ENCODE peak calls at places on chromosomes 12 and 14, in five cellular contexts. R is GM23338; U is naive thymus-derived CD4-positive, alpha-beta T cell; X is heart right ventricle; J is sigmoid colon. H is an unnamed sample. For H3K36me3, the result is how much of the 10 kb centered on the place peaks cover.

GRCh38 chr12:80016684-80017083 is 81.8 kb upstream of the PPP1R12A start:
- DNase-seq in R (no peak), U (no peak), X (no peak), J (no peak), H (no peak)

GRCh38 chr12:92056290-92056689 is 89.4 kb downstream of the BTG1 start:
- DNase-seq in R (no peak), U (no peak), X (no peak), J (no peak), H (no peak)

GRCh38 chr12:53939141-53940108 is 794 bp downstream of the HOXC13 start:
- DNase-seq in R (peak), U (no peak), X (no peak), J (no peak), H (peak)

GRCh38 chr14:103510311-103511021 is 12.2 kb downstream of the CKB start:
- DNase-seq in R (peak), U (no peak), X (no peak), J (peak), H (peak)

GRCh38 chr12:10220398-10221077 is 7.9 kb downstream of the GABARAPL1 start:
- DNase-seq in R (no peak), U (no peak), X (peak), J (peak), H (no peak)

GRCh38 chr14:38608244-38608643 is 352.4 kb upstream of the CLEC14A start:
- DNase-seq in R (no peak), U (no peak), X (no peak), J (no peak), H (no peak)

GRCh38 chr12:117182866-117183265 is 7.4 kb downstream of the FBXO21 start:
- DNase-seq in R (no peak), U (no peak), X (no peak), J (no peak), H (no peak)

GRCh38 chr12:16530268-16530865 is 75.6 kb downstream of the LMO3 start:
- DNase-seq in R (no peak), U (no peak), X (no peak), J (no peak), H (no peak)

GRCh38 chr14:100825691-100826331 is at the start of gene MEG3:
- DNase-seq in R (no peak), U (no peak), X (peak), J (peak), H (no peak)

GRCh38 chr12:13135336-13136178 is 32.1 kb upstream of the GSG1 start:
- DNase-seq in R (peak), U (no peak), X (no peak), J (no peak), H (peak)

GRCh38 chr14:33918256-33918655 is 32.6 kb downstream of the EGLN3 start:
- DNase-seq in R (no peak), U (no peak), X (no peak), J (no peak), H (no peak)

GRCh38 chr12:70670948-70671347 is 33.7 kb upstream of the PTPRB start:
- DNase-seq in R (no peak), U (no peak), X (no peak), J (no peak), H (no peak)

GRCh38 chr12:1691123-1692007 is 495 bp downstream of the ADIPOR2 start:
- DNase-seq in R (peak), U (peak), X (no peak), J (peak), H (peak)

GRCh38 chr12:15180325-15180724 is 40.9 kb downstream of the RERG start:
- DNase-seq in R (no peak), U (no peak), X (no peak), J (no peak), H (no peak)

GRCh38 chr14:105328678-105329390 is 14.3 kb downstream of the PACS2 start:
- DNase-seq in R (no peak), U (no peak), X (no peak), J (no peak), H (peak)

GRCh38 chr14:93984070-93984469 is 7.7 kb upstream of the ASB2 start:
- DNase-seq in R (peak), U (no peak), X (no peak), J (no peak), H (peak)

GRCh38 chr14:80988742-80989429 is 33.5 kb downstream of the TSHR start:
- DNase-seq in R (no peak), U (no peak), X (no peak), J (no peak), H (no peak)

GRCh38 chr12:88037770-88038169 is 8.6 kb upstream of the C12orf50 start:
- DNase-seq in R (no peak), U (no peak), X (no peak), J (no peak), H (no peak)

GRCh38 chr12:10849425-10849878 is at the start of gene PRR4:
- DNase-seq in R (no peak), U (no peak), X (no peak), J (no peak), H (no peak)

GRCh38 chr12:75526655-75527511 is 15.5 kb upstream of the KRR1 start:
- DNase-seq in R (peak), U (no peak), X (no peak), J (peak), H (peak)

GRCh38 chr12:124496584-124496983 is 70.8 kb downstream of the NCOR2 start:
- DNase-seq in R (no peak), U (no peak), X (no peak), J (no peak), H (peak)

GRCh38 chr14:50339178-50339804 is 27.2 kb downstream of the DMAC2L start:
- DNase-seq in R (no peak), U (no peak), X (no peak), J (no peak), H (no peak)

GRCh38 chr12:10722502-10722904 is 620 bp downstream of the YBX3 start:
- DNase-seq in R (no peak), U (no peak), X (peak), J (peak), H (peak)

GRCh38 chr12:94761559-94761958 is 111.2 kb upstream of the TMCC3 start:
- DNase-seq in R (no peak), U (no peak), X (no peak), J (no peak), H (no peak)

GRCh38 chr14:52067873-52068740 is 752 bp downstream of the NID2 start:
- DNase-seq in R (peak), U (no peak), X (peak), J (peak), H (peak)

GRCh38 chr14:101090976-101091375 is 187.5 kb upstream of the RTL1 start:
- DNase-seq in R (no peak), U (no peak), X (no peak), J (no peak), H (no peak)

GRCh38 chr12:87518508-87518907 is 510.7 kb downstream of the C12orf50 start:
- DNase-seq in R (no peak), U (no peak), X (no peak), J (no peak), H (no peak)

DNA sequence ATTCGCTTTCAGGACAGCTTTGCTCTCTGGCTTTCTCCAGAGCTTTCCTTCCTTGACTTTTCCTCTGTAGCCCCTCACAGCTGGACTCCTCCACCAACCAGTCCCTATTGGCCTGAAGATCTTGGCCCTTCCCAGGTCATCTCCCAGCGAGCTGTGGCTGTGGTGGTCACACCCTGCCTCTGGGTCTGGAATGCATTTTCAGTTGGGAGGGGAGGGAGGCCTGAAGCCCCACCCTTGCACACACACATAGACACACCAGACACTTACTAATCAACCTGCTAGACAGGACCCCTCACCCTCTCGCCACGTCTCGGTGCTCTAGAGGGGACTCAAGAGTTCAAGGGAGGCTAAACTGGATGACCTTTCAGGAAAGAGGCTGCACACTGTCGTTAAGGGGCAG is 13.9 kb downstream of the JDP2 start:
- DNase-seq in R (no peak), U (no peak), X (no peak), J (peak), H (no peak)
- H3K36me3 ChIP-seq in R (under half), U (under half), X (under half), J (under half), H (under half)

GRCh38 chr12:56247923-56248322 is 10.3 kb downstream of the ANKRD52 start:
- DNase-seq in R (no peak), U (no peak), X (no peak), J (no peak), H (no peak)
- H3K36me3 ChIP-seq in R (half or more), U (under half), X (under half), J (half or more), H (half or more)

GRCh38 chr12:113063396-113064350 is 7.1 kb downstream of the DTX1 start:
- DNase-seq in R (no peak), U (no peak), X (no peak), J (no peak), H (peak)
- H3K36me3 ChIP-seq in R (under half), U (under half), X (under half), J (under half), H (under half)

DNA sequence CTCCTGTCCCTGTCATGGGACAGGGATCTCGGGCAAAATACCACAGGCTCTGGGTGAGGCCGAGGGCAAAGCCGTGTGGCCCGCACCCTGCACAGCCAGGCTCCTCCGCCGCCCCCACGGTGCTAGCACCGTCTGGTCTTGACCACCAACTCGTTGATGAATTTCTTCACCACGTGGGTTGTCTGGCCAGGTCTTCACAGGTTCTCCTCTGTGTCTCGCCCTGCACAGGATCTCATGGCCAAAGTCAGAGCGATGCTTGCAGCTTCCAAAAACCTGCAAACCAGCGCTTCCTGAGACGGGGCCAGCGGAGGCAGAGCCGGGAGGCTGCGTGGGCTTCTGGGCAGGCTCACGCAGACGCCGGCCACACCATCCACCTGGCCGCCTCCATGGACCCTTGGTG is 29.0 kb upstream of the MMP17 start:
- DNase-seq in R (no peak), U (no peak), X (no peak), J (no peak), H (no peak)
- H3K36me3 ChIP-seq in R (under half), U (under half), X (under half), J (under half), H (under half)

DNA sequence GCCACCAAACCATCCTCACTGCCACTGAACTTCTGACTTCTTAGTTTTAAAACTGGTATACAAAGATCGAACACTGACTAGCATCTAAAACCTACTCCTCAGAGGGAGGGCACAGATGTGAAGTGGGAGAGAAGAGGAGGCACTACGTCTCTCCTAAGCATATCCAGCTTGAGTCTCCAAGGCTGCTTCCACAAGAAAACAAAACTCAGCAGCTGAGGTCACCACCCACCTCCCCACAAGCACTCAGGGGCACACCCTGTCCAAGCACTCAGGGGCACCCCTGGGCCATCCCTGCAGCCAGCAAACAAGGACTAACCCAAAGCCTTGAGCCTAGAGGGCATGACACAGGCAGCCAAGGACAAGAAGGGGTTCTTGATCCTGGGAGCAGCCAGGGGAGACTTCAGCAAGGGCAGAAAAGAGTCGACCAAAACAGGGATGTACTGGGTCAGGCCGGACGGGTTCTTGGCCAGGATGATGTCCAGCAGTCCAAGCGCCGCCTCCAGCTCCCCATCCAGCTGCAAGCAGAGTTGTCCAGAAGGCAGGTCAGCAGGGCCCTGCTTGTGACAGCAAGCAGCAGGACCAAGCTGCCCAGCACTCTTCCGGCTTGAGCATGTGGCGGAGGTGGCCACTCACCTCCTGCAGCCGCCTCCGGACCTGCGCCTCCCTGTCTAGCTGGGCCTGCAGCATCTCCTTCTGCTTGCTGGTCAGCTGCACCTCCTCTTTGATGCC is 34.8 kb downstream of the GCN1 start:
- DNase-seq in R (no peak), U (no peak), X (no peak), J (peak), H (no peak)
- H3K36me3 ChIP-seq in R (half or more), U (half or more), X (under half), J (half or more), H (half or more)

DNA sequence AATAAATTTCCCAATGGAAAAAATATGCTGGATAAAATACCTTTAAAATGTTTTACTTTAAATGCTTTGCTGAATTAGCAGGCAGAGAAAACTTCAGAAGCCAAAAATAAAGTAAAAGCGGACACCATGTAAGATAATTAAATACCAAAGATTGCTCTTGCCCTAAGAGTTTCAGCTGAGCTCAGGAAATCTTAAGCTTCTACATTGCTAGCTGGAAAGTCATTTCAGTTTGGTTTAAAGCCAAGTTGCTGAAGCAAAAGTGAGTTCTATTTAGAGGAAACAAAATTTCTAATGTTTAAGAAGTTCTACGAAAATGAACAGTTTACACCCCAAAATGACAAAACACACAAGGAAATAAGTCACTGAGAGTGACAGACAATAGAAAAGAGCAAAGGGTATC is 310.0 kb downstream of the ADAMTS20 start:
- DNase-seq in R (no peak), U (no peak), X (no peak), J (no peak), H (no peak)
- H3K36me3 ChIP-seq in R (under half), U (under half), X (under half), J (under half), H (under half)

GRCh38 chr14:21077672-21078071 is 7.6 kb downstream of the ARHGEF40 start:
- DNase-seq in R (no peak), U (no peak), X (no peak), J (no peak), H (no peak)
- H3K36me3 ChIP-seq in R (under half), U (under half), X (under half), J (half or more), H (under half)

DNA sequence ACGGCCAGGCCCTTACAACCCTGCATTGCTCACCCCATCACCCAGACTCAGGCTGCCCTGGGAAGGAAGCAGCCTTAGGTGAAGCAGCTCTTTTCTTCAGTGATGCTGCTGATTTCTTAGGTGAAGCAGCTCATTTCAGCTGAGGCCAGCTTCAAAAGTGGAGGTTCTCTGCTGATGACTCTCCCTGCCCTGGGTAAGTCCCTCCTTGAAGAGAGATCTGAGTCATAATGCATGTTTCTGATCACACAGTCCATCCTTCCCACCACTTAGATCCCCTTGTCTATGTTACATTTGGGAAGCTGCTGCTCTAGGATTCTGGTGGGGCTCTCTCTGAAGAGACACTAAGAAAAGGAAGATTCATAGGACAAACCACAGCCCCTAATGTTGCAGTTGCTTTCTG is 17.2 kb upstream of the ZNF140 start:
- DNase-seq in R (no peak), U (no peak), X (no peak), J (no peak), H (no peak)
- H3K36me3 ChIP-seq in R (under half), U (under half), X (under half), J (under half), H (under half)

H was measured in H7.